ENCODE peak calls at places on chromosomes 16 and 17, in six cellular contexts. M, Z, Q, E, V and B are unnamed samples.

GRCh38 chr16:57042157-57043111 is 49.9 kb upstream of the CPNE2 start:
- DNase-seq in M (no peak), Z (no peak), Q (no peak), E (peak; percentile 91), V (peak; percentile 79), B (no peak)

GRCh38 chr17:29158096-29158495 is 22.1 kb downstream of the MYO18A start:
- DNase-seq in M (no peak), Z (no peak), Q (no peak), E (no peak), V (no peak), B (no peak)

GRCh38 chr17:73349138-73349537 is 37.3 kb upstream of the CDC42EP4 start:
- DNase-seq in M (no peak), Z (no peak), Q (no peak), E (no peak), V (no peak), B (no peak)

GRCh38 chr17:83173997-83174858 is 94.8 kb downstream of the METRNL start:
- DNase-seq in M (peak; percentile 12), Z (peak; percentile 19), Q (peak; percentile 52), E (peak; percentile 56), V (no peak), B (no peak)

GRCh38 chr17:16419074-16419928 is 3.9 kb downstream of the TRPV2 start:
- DNase-seq in M (no peak), Z (peak; percentile 94), Q (peak; percentile 95), E (no peak), V (peak; percentile 79), B (peak; percentile 72)

GRCh38 chr16:56260378-56260987 is 69.2 kb downstream of the GNAO1 start:
- DNase-seq in M (no peak), Z (no peak), Q (no peak), E (no peak), V (no peak), B (no peak)

GRCh38 chr17:48283907-48284306 is 146.1 kb downstream of the SKAP1 start:
- DNase-seq in M (no peak), Z (no peak), Q (no peak), E (no peak), V (no peak), B (no peak)

GRCh38 chr17:2412561-2413021 is 11.7 kb upstream of the MNT start:
- DNase-seq in M (no peak), Z (no peak), Q (peak; percentile 77), E (no peak), V (no peak), B (peak; percentile 41)

GRCh38 chr17:64343833-64344637 is 46.6 kb downstream of the PECAM1 start:
- DNase-seq in M (peak; percentile 72), Z (peak; percentile 91), Q (peak; percentile 88), E (no peak), V (no peak), B (peak; percentile 80)

GRCh38 chr17:65684631-65685030 is 123.2 kb upstream of the AXIN2 start:
- DNase-seq in M (no peak), Z (peak; percentile 62), Q (peak; percentile 63), E (no peak), V (no peak), B (no peak)

GRCh38 chr16:68074850-68075249 is 10.3 kb upstream of the NFATC3 start:
- DNase-seq in M (no peak), Z (no peak), Q (no peak), E (peak; percentile 95), V (no peak), B (no peak)

GRCh38 chr16:79559532-79559931 is 41.0 kb downstream of the MAF start:
- DNase-seq in M (no peak), Z (no peak), Q (no peak), E (no peak), V (no peak), B (no peak)